ENCODE peak calls at places on chromosome 22, in eight cellular contexts. M, Q, Y, K, O, C, F and R are unnamed samples. For H3K4me1, the result is how much of the 10 kb centered on the place peaks cover.

GRCh38 chr22:27466229-27466628 is 335.3 kb downstream of the MN1 start:
- DNase-seq in O (no peak), K (no peak), M (no peak), F (no peak), C (no peak), Y (no peak), Q (no peak), R (peak)

GRCh38 chr22:49589811-49590210 is 237.9 kb downstream of the BRD1 start:
- DNase-seq in K (no peak), O (no peak), Y (peak), F (no peak), M (no peak), C (no peak), Q (no peak), R (no peak)

GRCh38 chr22:20663941-20664593 is 109.8 kb upstream of the SERPIND1 start:
- DNase-seq in O (no peak), F (no peak), Q (no peak), K (no peak), M (no peak), C (no peak), Y (no peak), R (no peak)

GRCh38 chr22:21669026-21669425 is 3.2 kb downstream of the PPIL2 start:
- DNase-seq in M (no peak), Q (no peak), O (no peak), C (no peak), F (no peak), K (no peak), Y (no peak), R (no peak)

GRCh38 chr22:24072361-24072760 is 61.3 kb downstream of the CABIN1 start:
- DNase-seq in K (no peak), C (no peak), Y (no peak), M (no peak), F (no peak), Q (no peak), O (no peak), R (no peak)

GRCh38 chr22:32861330-32861729 is 59.8 kb downstream of the TIMP3 start:
- DNase-seq in F (no peak), M (no peak), K (no peak), O (no peak), C (no peak), Y (no peak), Q (no peak), R (peak)

GRCh38 chr22:35524966-35525686 is 15.5 kb upstream of the RASD2 start:
- DNase-seq in M (peak), C (no peak), Q (no peak), F (peak), Y (no peak), O (no peak), K (no peak), R (peak)

GRCh38 chr22:30370681-30371080 is 13.9 kb downstream of the CCDC157 start:
- DNase-seq in Q (no peak), K (no peak), Y (no peak), O (no peak), F (no peak), C (no peak), M (no peak), R (no peak)

GRCh38 chr22:48984639-48985038 is 843.0 kb downstream of the BRD1 start:
- DNase-seq in C (no peak), K (no peak), Q (no peak), O (no peak), M (no peak), Y (no peak), F (no peak), R (no peak)

GRCh38 chr22:45504703-45505341 is 2.1 kb downstream of the FBLN1 start:
- DNase-seq in O (no peak), M (peak), Y (no peak), F (peak), C (peak), K (no peak), Q (no peak), R (peak)

GRCh38 chr22:46833228-46833627 is 70.8 kb downstream of the TBC1D22A start:
- DNase-seq in C (peak), Q (no peak), F (no peak), O (no peak), Y (peak), K (peak), M (peak), R (peak)

GRCh38 chr22:17955611-17956379 is 68.6 kb downstream of the MICAL3 start:
- DNase-seq in Q (no peak), K (no peak), M (no peak), O (no peak), F (no peak), Y (no peak), C (no peak), R (no peak)

GRCh38 chr22:39135092-39135896 is 17.2 kb downstream of the CBX7 start:
- DNase-seq in O (peak), C (peak), Q (peak), M (peak), Y (no peak), F (peak), K (no peak), R (peak)

GRCh38 chr22:28951969-28952521 is 68.7 kb downstream of the ZNRF3 start:
- DNase-seq in K (peak), Q (no peak), F (no peak), M (no peak), O (no peak), C (peak), Y (no peak), R (no peak)

GRCh38 chr22:20419664-20419951 is 18.0 kb downstream of the SCARF2 start:
- DNase-seq in M (no peak), F (no peak), Q (peak), C (no peak), Y (no peak), K (no peak), O (no peak), R (no peak)

GRCh38 chr22:47891609-47892008 is 1129.2 kb downstream of the TBC1D22A start:
- DNase-seq in F (no peak), Q (no peak), O (no peak), Y (no peak), M (no peak), K (no peak), C (no peak), R (no peak)

GRCh38 chr22:24107668-24108067 is 73.6 kb upstream of the SUSD2 start:
- DNase-seq in M (peak), K (peak), Y (peak), C (peak), Q (peak), F (peak), O (no peak), R (peak)

GRCh38 chr22:45493286-45493771 is 9.4 kb upstream of the FBLN1 start:
- DNase-seq in O (no peak), K (peak), Q (peak), C (peak), M (peak), Y (no peak), F (no peak), R (peak)

GRCh38 chr22:40418366-40419201 is 48.2 kb downstream of the SGSM3 start:
- DNase-seq in Q (no peak), Y (no peak), M (peak), K (no peak), O (peak), F (peak), C (no peak), R (no peak)

GRCh38 chr22:45218974-45219373 is 21.7 kb downstream of the KIAA0930 start:
- DNase-seq in Y (no peak), O (no peak), Q (no peak), C (peak), K (no peak), F (no peak), M (no peak), R (no peak)

GRCh38 chr22:29245626-29246385 is 22.0 kb downstream of the RHBDD3 start:
- DNase-seq in Y (peak), F (peak), K (peak), Q (peak), M (peak), C (peak), O (peak), R (peak)

GRCh38 chr22:45997775-45998637 is 21.0 kb upstream of the WNT7B start:
- DNase-seq in Y (no peak), K (no peak), F (peak), C (no peak), M (no peak), O (no peak), Q (peak), R (peak)

GRCh38 chr22:40028098-40028425 is 33.3 kb downstream of the FAM83F start:
- DNase-seq in Y (no peak), C (no peak), M (no peak), Q (no peak), F (no peak), O (no peak), K (no peak), R (no peak)

GRCh38 chr22:44188316-44188715 is 7.6 kb downstream of the PARVG start:
- DNase-seq in M (no peak), C (no peak), Q (no peak), K (no peak), F (no peak), Y (no peak), O (no peak), R (no peak)

GRCh38 chr22:22916215-22916951 is 28.8 kb downstream of the IGLL5 start:
- DNase-seq in C (no peak), K (no peak), F (no peak), O (no peak), M (peak), Q (no peak), Y (no peak), R (no peak)

GRCh38 chr22:35891442-35891841 is 137.2 kb downstream of the RBFOX2 start:
- DNase-seq in C (no peak), M (no peak), F (no peak), Y (no peak), O (no peak), Q (no peak), K (no peak), R (no peak)

GRCh38 chr22:39173787-39174497 is 21.5 kb upstream of the CBX7 start:
- DNase-seq in C (no peak), O (no peak), F (no peak), Q (no peak), K (no peak), Y (peak), M (no peak), R (peak)

GRCh38 chr22:33747576-33748180 is 172.6 kb downstream of the LARGE1 start:
- DNase-seq in C (no peak), K (no peak), F (no peak), M (no peak), Q (no peak), O (no peak), Y (no peak), R (no peak)

GRCh38 chr22:49066619-49067018 is 761.1 kb downstream of the BRD1 start:
- DNase-seq in Q (no peak), F (no peak), O (no peak), Y (no peak), M (no peak), K (no peak), C (no peak), R (no peak)

GRCh38 chr22:38843201-38843715 is 570 bp downstream of the NPTXR start:
- DNase-seq in F (peak), K (peak), O (peak), Q (no peak), C (peak), Y (no peak), M (peak), R (peak)

GRCh38 chr22:38967451-38968450 is 10.3 kb downstream of the APOBEC3A start:
- DNase-seq in M (no peak), K (no peak), F (no peak), Q (peak), C (no peak), Y (no peak), O (no peak), R (no peak)

DNA sequence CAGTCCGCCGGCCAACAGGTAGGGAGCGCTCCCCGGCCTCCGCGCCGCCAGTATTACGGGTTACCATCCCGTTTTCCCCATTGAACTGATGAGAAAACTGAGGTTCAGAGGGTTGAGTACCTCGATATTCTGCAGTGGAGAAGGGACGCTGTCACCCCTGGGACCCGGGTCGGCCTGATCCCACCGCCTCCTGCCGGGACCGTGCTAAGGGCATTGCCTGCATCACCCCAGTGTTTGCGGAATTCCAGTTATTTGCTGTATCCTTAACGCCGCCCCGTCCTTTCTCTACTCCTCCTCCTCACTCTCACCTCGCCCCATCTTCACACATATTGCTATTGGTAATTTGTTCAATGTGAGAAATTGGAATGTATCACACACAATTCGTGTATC is 370 bp upstream of the A4GALT start:
- DNase-seq in F (no peak), C (no peak), Q (no peak), K (no peak), O (no peak), Y (no peak), M (no peak), R (peak)
- H3K4me1 ChIP-seq in F (half or more), C (under half), Q (under half), K (under half), O (under half), Y (under half), M (under half), R (under half)

GRCh38 chr22:42437488-42438292 is 5.5 kb upstream of the NFAM1 start:
- DNase-seq in Q (peak), Y (peak), O (peak), F (peak), M (peak), K (no peak), C (peak), R (peak)
- H3K27ac ChIP-seq in Q (peak), Y (no peak), O (peak), F (peak), M (peak), K (no peak), C (no peak), R (no peak)

GRCh38 chr22:25139062-25139461 is 60.6 kb upstream of the CRYBB3 start:
- DNase-seq in F (peak), K (no peak), Y (no peak), C (no peak), M (peak), Q (no peak), O (no peak), R (no peak)
- H3K4me1 ChIP-seq in F (half or more), K (under half), Y (under half), C (under half), M (under half), Q (under half), O (under half), R (under half)

GRCh38 chr22:41848468-41848867 is 15.6 kb downstream of the SREBF2 start:
- DNase-seq in C (no peak), K (no peak), O (no peak), Y (no peak), F (peak), M (no peak), Q (peak), R (peak)
- H3K27ac ChIP-seq in C (no peak), K (no peak), O (no peak), Y (no peak), F (no peak), M (peak), Q (peak), R (no peak)

GRCh38 chr22:37331811-37332536 is 49.7 kb downstream of the CYTH4 start:
- DNase-seq in C (no peak), Q (no peak), M (no peak), F (no peak), O (no peak), Y (no peak), K (no peak), R (no peak)

GRCh38 chr22:37330200-37331033 is 48.1 kb downstream of the CYTH4 start:
- DNase-seq in O (no peak), M (peak), Q (peak), K (peak), Y (no peak), F (no peak), C (peak), R (peak)

GRCh38 chr22:37331034-37331428 is 48.7 kb downstream of the CYTH4 start:
- DNase-seq in O (no peak), M (peak), Q (no peak), C (peak), Y (no peak), K (peak), F (no peak), R (peak)

GRCh38 chr22:37328017-37328416 is 45.7 kb downstream of the CYTH4 start:
- DNase-seq in Y (no peak), M (peak), K (peak), O (no peak), Q (no peak), C (peak), F (no peak), R (peak)

GRCh38 chr22:37329239-37330140 is 47.2 kb downstream of the CYTH4 start:
- DNase-seq in O (no peak), Q (no peak), K (peak), F (no peak), C (peak), Y (no peak), M (no peak), R (peak)
- H3K4me1 ChIP-seq in O (under half), Q (under half), K (under half), F (under half), C (under half), Y (under half), M (under half), R (under half)

DNA sequence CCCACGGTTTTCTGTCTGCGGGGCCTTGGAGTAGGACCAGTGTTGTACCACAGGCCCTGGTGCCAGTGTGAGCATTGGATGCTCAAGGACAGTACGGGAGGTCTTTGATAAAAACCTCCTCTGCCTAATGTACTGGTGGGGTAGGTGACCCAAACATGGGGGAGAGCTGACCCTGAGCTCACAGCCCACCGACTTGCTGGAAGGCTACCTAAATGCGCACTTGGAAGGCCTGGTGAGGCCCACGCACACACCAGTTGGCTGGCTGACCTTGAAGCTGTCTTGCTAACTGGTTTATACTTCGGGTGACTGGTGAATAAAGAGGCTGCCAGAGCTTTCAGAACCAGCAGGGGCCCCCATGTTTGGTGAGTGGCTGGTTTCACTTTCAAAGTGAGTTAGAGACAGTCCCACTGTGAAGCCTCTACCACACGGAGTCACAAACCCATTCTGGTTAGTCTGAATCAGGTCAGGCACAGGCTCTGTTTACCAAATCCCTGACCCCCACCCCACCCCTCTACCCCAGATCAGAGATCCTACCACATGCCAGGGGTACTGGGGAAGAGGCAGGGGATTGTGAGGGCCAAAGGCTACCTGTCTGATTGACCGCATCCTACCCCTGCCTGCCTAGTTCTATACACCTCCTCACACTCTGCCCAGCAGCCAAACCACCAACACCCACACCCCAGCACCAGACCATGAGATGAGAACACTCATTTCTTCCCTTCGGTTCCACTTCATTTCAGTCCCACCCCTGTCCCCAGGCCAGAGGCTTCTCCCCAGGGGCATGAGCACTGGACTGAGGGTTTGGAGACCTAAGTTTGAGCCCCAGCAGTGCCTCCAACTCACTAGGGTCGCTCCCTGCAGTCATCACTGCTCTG is 12.7 kb upstream of the IL2RB start:
- DNase-seq in K (no peak), Q (no peak), Y (no peak), C (no peak), F (no peak), M (no peak), O (peak), R (no peak)
- H3K27ac ChIP-seq in K (no peak), Q (no peak), Y (no peak), C (no peak), F (no peak), M (no peak), O (peak), R (no peak)

DNA sequence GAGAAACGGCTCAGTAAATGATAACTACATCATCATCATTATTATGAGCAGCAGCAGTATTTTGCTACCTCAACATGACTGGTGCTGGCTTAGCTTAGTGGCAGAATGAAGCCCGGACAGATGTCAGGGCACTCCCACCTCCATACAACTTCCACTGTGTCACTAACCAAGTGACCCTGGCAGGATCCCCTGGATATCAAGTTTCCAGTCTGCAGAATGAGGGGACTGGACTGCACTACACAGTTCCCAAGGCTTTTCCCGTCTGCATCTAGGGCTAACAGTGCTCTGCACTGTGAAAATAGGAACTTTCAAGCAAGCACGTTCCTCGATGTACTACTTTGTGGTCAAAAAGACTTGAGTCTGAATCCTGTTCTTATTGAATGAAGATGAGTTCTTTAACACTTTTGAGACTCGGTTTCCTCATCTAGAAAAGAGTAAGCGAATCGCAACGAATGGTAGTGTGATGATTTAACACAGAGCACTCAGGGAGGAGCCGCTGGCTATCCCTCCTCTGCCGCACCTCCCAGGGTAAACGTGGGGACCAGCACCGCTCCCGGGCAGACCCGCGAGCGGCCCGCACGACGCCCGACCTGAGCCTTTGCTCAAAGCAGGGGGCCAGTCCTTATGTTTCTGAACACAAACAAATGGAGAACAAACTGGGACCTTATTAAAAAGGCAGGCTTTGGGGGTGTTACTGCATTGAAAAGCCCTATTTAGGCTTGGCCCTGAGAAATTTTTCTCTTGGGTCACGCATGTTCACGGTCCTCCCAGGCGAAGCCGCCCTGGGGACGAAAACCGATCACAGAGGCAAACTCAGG is 910 bp downstream of the CLTCL1 start:
- DNase-seq in Y (no peak), M (peak), O (peak), C (no peak), Q (no peak), F (no peak), K (no peak), R (peak)
- H3K4me1 ChIP-seq in Y (under half), M (under half), O (under half), C (under half), Q (under half), F (half or more), K (under half), R (under half)